ENCODE peak calls at places on chromosomes 12 and 14, in eight cellular contexts. K, J, Q, U, V, L, C and M are unnamed samples.

GRCh38 chr14:105150368-105151111 is 18.0 kb downstream of the JAG2 start:
- DNase-seq in Q (no peak), J (no peak), V (no peak), C (no peak), K (no peak), U (no peak), L (no peak), M (no peak)

GRCh38 chr14:103676881-103677675 is 38.2 kb downstream of the XRCC3 start:
- DNase-seq in L (no peak), V (no peak), U (no peak), J (no peak), K (no peak), C (no peak), Q (no peak), M (no peak)

GRCh38 chr12:118187746-118188390 is 51.9 kb downstream of the PEBP1 start:
- DNase-seq in L (no peak), Q (no peak), K (peak), C (no peak), J (no peak), U (no peak), V (no peak), M (no peak)

GRCh38 chr14:104362761-104363605 is 216.6 kb upstream of the C14orf180 start:
- DNase-seq in J (no peak), U (no peak), L (no peak), V (no peak), K (no peak), C (no peak), Q (no peak), M (no peak)

GRCh38 chr14:95774265-95775160 is 60.6 kb upstream of the TCL1A start:
- DNase-seq in K (peak), Q (no peak), V (peak), L (peak), J (peak), C (peak), U (peak), M (peak)

GRCh38 chr12:49705479-49706267 is 1.5 kb downstream of the FMNL3 start:
- DNase-seq in C (no peak), Q (no peak), V (no peak), J (peak), K (peak), U (peak), L (peak), M (no peak)

GRCh38 chr12:131415781-131416180 is 295.1 kb upstream of the SFSWAP start:
- DNase-seq in C (peak), K (no peak), U (no peak), L (no peak), J (no peak), Q (no peak), V (no peak), M (peak)

GRCh38 chr14:30005114-30005698 is 77.6 kb upstream of the PRKD1 start:
- DNase-seq in K (peak), J (no peak), L (peak), C (peak), U (peak), Q (no peak), V (no peak), M (peak)

GRCh38 chr14:83529531-83529930 is 1995.9 kb upstream of the SEL1L start:
- DNase-seq in U (no peak), V (no peak), C (no peak), Q (no peak), L (no peak), J (no peak), K (no peak), M (no peak)

GRCh38 chr12:92292016-92292415 is 146.4 kb upstream of the BTG1 start:
- DNase-seq in Q (no peak), L (no peak), K (no peak), U (no peak), C (no peak), J (no peak), V (no peak), M (no peak)

GRCh38 chr14:84807673-84808072 is 722.3 kb upstream of the FLRT2 start:
- DNase-seq in U (no peak), Q (no peak), L (no peak), V (no peak), J (no peak), C (no peak), K (no peak), M (no peak)

GRCh38 chr12:11795910-11796459 is 146.5 kb downstream of the ETV6 start:
- DNase-seq in Q (no peak), V (no peak), K (no peak), J (no peak), L (peak), C (no peak), U (peak), M (peak)

GRCh38 chr12:125185740-125186470 is 120.7 kb downstream of the AACS start:
- DNase-seq in C (peak), V (peak), Q (no peak), U (peak), K (peak), J (peak), L (peak), M (peak)